ENCODE peak calls at places on chromosomes 7 and 10, in five cellular contexts. One of them, this sample, is unnamed.

GRCh38 chr7:41940760-41941343 is 238.0 kb upstream of the INHBA start:
- DNase-seq in cardiac muscle cell: peak; percentile 84
- DNase-seq in activated CD8-positive, alpha-beta memory T cell treated with anti-CD3 and anti-CD28 coated beads for 24 hours: peak; percentile 76
- DNase-seq in NCI-H2081: peak; percentile 63
- DNase-seq in PC-9: peak; percentile 61
- DNase-seq in this sample: peak; percentile 69

GRCh38 chr7:107857541-107857912 is 33.5 kb upstream of the DLD start:
- DNase-seq in PC-9: no peak
- DNase-seq in NCI-H2081: no peak
- DNase-seq in activated CD8-positive, alpha-beta memory T cell treated with anti-CD3 and anti-CD28 coated beads for 24 hours: no peak
- DNase-seq in cardiac muscle cell: peak; percentile 30
- DNase-seq in this sample: no peak

GRCh38 chr7:115707236-115707635 is 323.3 kb downstream of the TFEC start:
- DNase-seq in activated CD8-positive, alpha-beta memory T cell treated with anti-CD3 and anti-CD28 coated beads for 24 hours: no peak
- DNase-seq in cardiac muscle cell: peak; percentile 14
- DNase-seq in NCI-H2081: peak; percentile 93
- DNase-seq in PC-9: peak; percentile 31
- DNase-seq in this sample: no peak

GRCh38 chr10:23095966-23096813 is 811 bp downstream of the MSRB2 start:
- DNase-seq in activated CD8-positive, alpha-beta memory T cell treated with anti-CD3 and anti-CD28 coated beads for 24 hours: peak; percentile 75
- DNase-seq in cardiac muscle cell: peak; percentile 69
- DNase-seq in NCI-H2081: no peak
- DNase-seq in PC-9: peak; percentile 16
- DNase-seq in this sample: peak; percentile 58

GRCh38 chr7:82020076-82020475 is 250.2 kb upstream of the HGF start:
- DNase-seq in NCI-H2081: no peak
- DNase-seq in activated CD8-positive, alpha-beta memory T cell treated with anti-CD3 and anti-CD28 coated beads for 24 hours: no peak
- DNase-seq in PC-9: no peak
- DNase-seq in cardiac muscle cell: no peak
- DNase-seq in this sample: no peak

GRCh38 chr7:27169658-27170493 is 4.2 kb downstream of the HOXA10 start:
- DNase-seq in NCI-H2081: peak; percentile 84
- DNase-seq in cardiac muscle cell: no peak
- DNase-seq in activated CD8-positive, alpha-beta memory T cell treated with anti-CD3 and anti-CD28 coated beads for 24 hours: no peak
- DNase-seq in PC-9: peak; percentile 74
- DNase-seq in this sample: no peak

GRCh38 chr7:120564145-120564544 is 291.2 kb downstream of the KCND2 start:
- DNase-seq in PC-9: no peak
- DNase-seq in activated CD8-positive, alpha-beta memory T cell treated with anti-CD3 and anti-CD28 coated beads for 24 hours: no peak
- DNase-seq in cardiac muscle cell: no peak
- DNase-seq in NCI-H2081: no peak
- DNase-seq in this sample: no peak

GRCh38 chr7:124033093-124033806 is 383 bp upstream of the TMEM229A start:
- DNase-seq in cardiac muscle cell: peak; percentile 42
- DNase-seq in NCI-H2081: peak; percentile 31
- DNase-seq in PC-9: no peak
- DNase-seq in activated CD8-positive, alpha-beta memory T cell treated with anti-CD3 and anti-CD28 coated beads for 24 hours: no peak
- DNase-seq in this sample: no peak

GRCh38 chr7:28112883-28113540 is 67.6 kb downstream of the JAZF1 start:
- DNase-seq in activated CD8-positive, alpha-beta memory T cell treated with anti-CD3 and anti-CD28 coated beads for 24 hours: no peak
- DNase-seq in PC-9: no peak
- DNase-seq in NCI-H2081: no peak
- DNase-seq in cardiac muscle cell: peak; percentile 75
- DNase-seq in this sample: no peak

GRCh38 chr10:47243791-47244190 is 56.2 kb upstream of the GDF10 start:
- DNase-seq in cardiac muscle cell: no peak
- DNase-seq in activated CD8-positive, alpha-beta memory T cell treated with anti-CD3 and anti-CD28 coated beads for 24 hours: no peak
- DNase-seq in NCI-H2081: no peak
- DNase-seq in PC-9: no peak
- DNase-seq in this sample: no peak

GRCh38 chr10:126521354-126521753 is 133.1 kb upstream of the ADAM12 start:
- DNase-seq in PC-9: peak; percentile 44
- DNase-seq in activated CD8-positive, alpha-beta memory T cell treated with anti-CD3 and anti-CD28 coated beads for 24 hours: no peak
- DNase-seq in NCI-H2081: no peak
- DNase-seq in cardiac muscle cell: no peak
- DNase-seq in this sample: no peak

GRCh38 chr7:149427096-149427680 is 33.7 kb downstream of the ZNF777 start:
- DNase-seq in NCI-H2081: no peak
- DNase-seq in activated CD8-positive, alpha-beta memory T cell treated with anti-CD3 and anti-CD28 coated beads for 24 hours: no peak
- DNase-seq in PC-9: no peak
- DNase-seq in cardiac muscle cell: no peak
- DNase-seq in this sample: no peak

GRCh38 chr10:25493122-25493893 is 318.5 kb downstream of the GPR158 start:
- DNase-seq in cardiac muscle cell: peak; percentile 99
- DNase-seq in activated CD8-positive, alpha-beta memory T cell treated with anti-CD3 and anti-CD28 coated beads for 24 hours: no peak
- DNase-seq in NCI-H2081: no peak
- DNase-seq in PC-9: peak; percentile 55
- DNase-seq in this sample: no peak

GRCh38 chr7:91846436-91846835 is 34.1 kb downstream of the MTERF1 start:
- DNase-seq in activated CD8-positive, alpha-beta memory T cell treated with anti-CD3 and anti-CD28 coated beads for 24 hours: no peak
- DNase-seq in NCI-H2081: no peak
- DNase-seq in PC-9: no peak
- DNase-seq in cardiac muscle cell: peak; percentile 17
- DNase-seq in this sample: no peak

GRCh38 chr10:47277352-47278151 is 22.4 kb upstream of the GDF10 start:
- DNase-seq in cardiac muscle cell: no peak
- DNase-seq in activated CD8-positive, alpha-beta memory T cell treated with anti-CD3 and anti-CD28 coated beads for 24 hours: peak; percentile 69
- DNase-seq in NCI-H2081: no peak
- DNase-seq in PC-9: no peak
- DNase-seq in this sample: no peak

GRCh38 chr7:39356531-39356930 is 209.7 kb upstream of the YAE1 start:
- DNase-seq in PC-9: no peak
- DNase-seq in cardiac muscle cell: no peak
- DNase-seq in NCI-H2081: no peak
- DNase-seq in activated CD8-positive, alpha-beta memory T cell treated with anti-CD3 and anti-CD28 coated beads for 24 hours: no peak
- DNase-seq in this sample: no peak

GRCh38 chr10:62655337-62655994 is 149.1 kb upstream of the ADO start:
- DNase-seq in NCI-H2081: no peak
- DNase-seq in activated CD8-positive, alpha-beta memory T cell treated with anti-CD3 and anti-CD28 coated beads for 24 hours: no peak
- DNase-seq in PC-9: no peak
- DNase-seq in cardiac muscle cell: no peak
- DNase-seq in this sample: no peak

GRCh38 chr7:55158983-55159382 is 140.2 kb downstream of the EGFR start:
- DNase-seq in PC-9: no peak
- DNase-seq in NCI-H2081: no peak
- DNase-seq in activated CD8-positive, alpha-beta memory T cell treated with anti-CD3 and anti-CD28 coated beads for 24 hours: no peak
- DNase-seq in cardiac muscle cell: no peak
- DNase-seq in this sample: peak; percentile 39

GRCh38 chr7:22364910-22365309 is 8.0 kb upstream of the RAPGEF5 start:
- DNase-seq in NCI-H2081: no peak
- DNase-seq in activated CD8-positive, alpha-beta memory T cell treated with anti-CD3 and anti-CD28 coated beads for 24 hours: no peak
- DNase-seq in cardiac muscle cell: no peak
- DNase-seq in PC-9: no peak
- DNase-seq in this sample: no peak

GRCh38 chr7:29146888-29147609 is 712 bp upstream of the CPVL start:
- DNase-seq in activated CD8-positive, alpha-beta memory T cell treated with anti-CD3 and anti-CD28 coated beads for 24 hours: no peak
- DNase-seq in PC-9: no peak
- DNase-seq in NCI-H2081: no peak
- DNase-seq in cardiac muscle cell: no peak
- DNase-seq in this sample: peak; percentile 56

GRCh38 chr7:114085592-114086490 is 167.0 kb upstream of the PPP1R3A start:
- DNase-seq in PC-9: peak; percentile 82
- DNase-seq in activated CD8-positive, alpha-beta memory T cell treated with anti-CD3 and anti-CD28 coated beads for 24 hours: peak; percentile 66
- DNase-seq in NCI-H2081: peak; percentile 93
- DNase-seq in cardiac muscle cell: peak; percentile 82
- DNase-seq in this sample: peak; percentile 92

This sample was measured in left lobe of liver.